ENCODE peak calls at places on chromosomes 1 and 21, in nine cellular contexts. E is GM23248, C is stomach, O is adrenal gland, P is esophagus muscularis mucosa, J is heart right ventricle, W is uterus, G is lower lobe of right lung, N is A549. X is an unnamed sample.

GRCh38 chr1:30317921-30318320 is 405.5 kb downstream of the MATN1 start:
- DNase-seq in N (no peak), E (no peak), W (no peak), G (no peak), P (no peak), J (no peak), O (peak; percentile 4), C (peak; percentile 8), X (no peak)

GRCh38 chr1:206001476-206001888 is 1.7 kb downstream of the RAB7B start:
- DNase-seq in J (no peak), W (peak; percentile 41), G (no peak), P (no peak), O (no peak), E (peak; percentile 100), C (no peak), N (peak; percentile 53), X (peak; percentile 61)

GRCh38 chr1:213055767-213056166 is 4.7 kb downstream of the RPS6KC1 start:
- DNase-seq in G (no peak), O (no peak), W (no peak), N (no peak), E (no peak), C (no peak), J (no peak), P (no peak), X (no peak)

GRCh38 chr1:90012305-90012704 is 17.4 kb downstream of the ZNF326 start:
- DNase-seq in O (no peak), W (no peak), G (no peak), E (no peak), J (no peak), P (no peak), C (no peak), N (no peak), X (no peak)

GRCh38 chr1:55212349-55213028 is 2.7 kb downstream of the USP24 start:
- DNase-seq in N (no peak), C (no peak), O (no peak), J (no peak), P (no peak), E (no peak), G (no peak), W (no peak), X (no peak)

GRCh38 chr1:156489166-156489934 is 11.2 kb downstream of the MEF2D start:
- DNase-seq in C (no peak), P (no peak), W (no peak), J (peak; percentile 71), G (no peak), O (no peak), N (no peak), E (peak; percentile 51), X (peak; percentile 54)

GRCh38 chr1:246146811-246147210 is 360.3 kb downstream of the SMYD3 start:
- DNase-seq in E (no peak), J (no peak), C (no peak), N (no peak), W (no peak), O (no peak), G (no peak), P (no peak), X (no peak)

GRCh38 chr1:167442854-167443565 is 75.3 kb downstream of the CD247 start:
- DNase-seq in P (no peak), O (no peak), N (no peak), W (peak; percentile 8), C (no peak), J (no peak), E (no peak), G (no peak), X (no peak)

GRCh38 chr1:53025034-53025777 is 36.8 kb upstream of the PODN start:
- DNase-seq in P (no peak), C (no peak), W (peak; percentile 76), G (no peak), O (peak; percentile 61), J (peak; percentile 21), E (peak; percentile 88), N (peak; percentile 19), X (peak; percentile 67)

GRCh38 chr1:43582162-43582566 is 51.5 kb downstream of the PTPRF start:
- DNase-seq in P (no peak), N (peak; percentile 73), O (no peak), C (peak; percentile 68), J (no peak), E (peak; percentile 97), G (no peak), W (peak; percentile 59), X (no peak)

GRCh38 chr1:82227286-82227685 is 426.6 kb downstream of the ADGRL2 start:
- DNase-seq in P (no peak), O (no peak), G (no peak), N (no peak), E (no peak), W (no peak), C (no peak), J (no peak), X (no peak)

GRCh38 chr1:221772107-221772506 is 30.2 kb upstream of the DUSP10 start:
- DNase-seq in N (no peak), P (no peak), W (no peak), O (no peak), J (no peak), G (no peak), E (no peak), C (no peak), X (no peak)

GRCh38 chr1:40784141-40784770 is 669 bp downstream of the KCNQ4 start:
- DNase-seq in N (no peak), C (peak; percentile 32), O (no peak), W (no peak), G (no peak), P (no peak), E (peak; percentile 18), J (no peak), X (peak; percentile 70)

GRCh38 chr21:30408782-30409494 is 13.1 kb downstream of the KRTAP13-1 start:
- DNase-seq in P (no peak), C (peak; percentile 66), W (no peak), O (no peak), J (peak; percentile 17), N (peak; percentile 72), E (peak; percentile 49), G (peak; percentile 69), X (peak; percentile 55)

GRCh38 chr1:109395602-109396512 is 1.9 kb downstream of the SORT1 start:
- DNase-seq in E (peak; percentile 37), J (no peak), O (no peak), N (peak; percentile 4), G (no peak), P (no peak), C (no peak), W (no peak), X (no peak)

GRCh38 chr1:7313081-7313546 is 458.0 kb upstream of the VAMP3 start:
- DNase-seq in N (no peak), E (peak; percentile 14), O (peak; percentile 34), J (no peak), G (no peak), W (no peak), P (peak; percentile 39), C (no peak), X (no peak)

DNA sequence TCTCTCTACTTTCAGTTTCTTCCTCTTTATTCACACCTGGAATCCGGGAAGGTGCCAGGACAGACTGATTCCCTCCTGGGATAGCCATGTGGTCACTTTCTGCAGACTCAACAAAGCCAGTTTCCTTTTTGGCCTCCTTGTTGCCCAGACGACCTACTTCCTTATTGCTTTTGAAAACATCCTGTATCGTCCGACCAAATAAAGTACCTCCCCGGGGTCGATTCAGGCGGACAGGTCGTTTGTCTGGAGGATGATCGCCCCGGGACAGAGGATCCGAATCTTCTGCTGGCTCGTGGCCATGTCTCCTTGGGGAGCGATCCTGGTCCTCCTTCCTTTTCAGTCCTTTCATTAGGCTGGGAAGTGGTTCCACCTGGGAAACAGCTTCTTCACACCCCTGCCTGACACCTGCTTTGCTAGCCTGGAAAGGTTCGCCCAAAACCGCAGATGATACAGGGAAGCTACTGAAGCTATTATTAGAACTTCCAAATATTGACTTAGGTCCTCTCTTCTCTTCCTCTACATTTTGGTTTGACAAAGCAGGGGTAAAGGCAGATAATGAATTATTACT is 1.2 kb downstream of the MCM3AP start:
- DNase-seq in O (no peak), N (no peak), W (no peak), E (no peak), C (no peak), G (no peak), P (no peak), J (no peak), X (no peak)
- H3K4me3 ChIP-seq in O (no peak overlapping the region), N (peak overlapping the region; percentile 22), W (no peak overlapping the region), E (peak overlapping the region; percentile 90), C (no peak overlapping the region), G (peak overlapping the region; percentile 4), P (no peak overlapping the region), J (no peak overlapping the region), X (no peak overlapping the region)

DNA sequence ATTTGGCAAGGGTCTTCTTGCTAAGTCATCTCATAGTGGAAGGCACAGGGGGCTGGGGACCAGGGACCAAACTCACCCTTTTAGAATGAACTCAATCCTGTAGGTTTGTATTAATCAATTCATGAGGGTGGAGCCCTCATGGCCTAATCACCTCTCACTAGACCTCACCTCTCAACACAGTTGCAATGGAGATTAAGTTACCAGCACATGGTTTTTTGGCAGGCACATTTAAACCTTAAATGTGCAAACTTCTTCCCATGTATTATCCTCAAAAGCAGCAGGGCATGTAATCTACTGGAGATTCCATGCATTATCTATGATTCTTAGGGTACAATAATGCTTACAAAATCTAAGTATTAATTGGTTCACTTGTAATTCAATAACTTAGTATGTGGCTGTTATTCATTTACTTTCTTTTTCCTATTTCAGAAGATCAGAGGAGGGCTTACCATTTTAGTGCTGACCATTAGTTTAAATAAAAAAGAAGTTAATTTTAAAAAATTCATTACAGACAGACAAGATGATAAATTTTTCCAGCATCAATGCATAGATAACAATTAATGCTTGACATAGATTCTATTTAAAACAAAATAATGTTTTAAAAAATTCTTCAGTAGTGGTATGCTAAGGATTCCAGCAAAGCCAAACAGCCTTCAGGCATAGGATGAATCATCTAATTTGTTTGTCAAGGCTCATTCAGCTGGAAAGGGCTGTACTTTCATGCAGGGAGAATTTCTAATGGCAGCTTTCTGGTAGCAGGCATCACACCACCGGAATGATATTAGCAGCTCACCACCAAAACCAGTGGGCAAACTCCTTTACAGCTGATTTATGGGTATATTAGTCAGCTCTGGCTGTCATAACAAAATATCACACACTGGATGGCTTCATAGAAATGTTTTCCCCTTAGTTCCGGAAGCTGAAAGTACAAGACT is 124.6 kb upstream of the ZNF648 start:
- DNase-seq in W (no peak), N (peak; percentile 54), C (no peak), E (peak; percentile 92), G (no peak), P (no peak), J (no peak), O (no peak), X (no peak)
- H3K27ac ChIP-seq in W (no peak overlapping the region), N (peak overlapping the region; percentile 21), C (no peak overlapping the region), E (no peak overlapping the region), G (no peak overlapping the region), P (no peak overlapping the region), J (no peak overlapping the region), O (no peak overlapping the region), X (no peak overlapping the region)

DNA sequence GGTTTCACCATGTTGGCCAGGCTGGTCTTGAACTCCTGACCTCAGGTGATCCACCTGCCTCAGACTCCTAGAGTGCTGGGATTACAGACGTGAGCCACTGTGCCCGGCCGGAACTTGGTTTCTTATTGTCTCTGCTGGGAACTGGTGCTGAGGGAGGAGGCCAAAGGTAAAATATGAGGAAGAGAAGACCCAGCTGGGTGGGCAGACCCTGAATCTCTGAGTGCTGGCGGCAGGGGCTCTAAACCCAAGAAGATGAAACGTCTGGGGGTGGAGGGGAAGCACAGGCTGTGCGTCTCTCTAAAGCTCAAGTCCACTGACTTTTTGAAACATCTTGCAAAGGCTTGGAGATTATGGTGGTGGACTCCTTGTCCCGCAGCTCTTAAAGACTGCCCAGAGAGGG is 82.0 kb upstream of the TLR5 start:
- DNase-seq in G (no peak), E (no peak), W (no peak), C (no peak), J (no peak), N (no peak), P (no peak), O (no peak), X (no peak)
- H3K4me1 ChIP-seq in G (no peaks in the 10 kb centered on the region), E (peaks cover 8% of the 10 kb centered on the region), W (no peaks in the 10 kb centered on the region), C (no peaks in the 10 kb centered on the region), J (no peaks in the 10 kb centered on the region), N (no peaks in the 10 kb centered on the region), P (no peaks in the 10 kb centered on the region), O (no peaks in the 10 kb centered on the region), X (no peaks in the 10 kb centered on the region)

GRCh38 chr1:228735871-228736586 is 750 bp downstream of the RHOU start:
- DNase-seq in P (peak; percentile 91), C (peak; percentile 68), O (peak; percentile 54), J (peak; percentile 56), W (peak; percentile 59), E (peak; percentile 71), N (peak; percentile 26), G (peak; percentile 74), X (peak; percentile 82)
- H3K4me3 ChIP-seq in P (peak overlapping the region; percentile 89), C (peak overlapping the region; percentile 94), O (peak overlapping the region; percentile 54), J (peak overlapping the region; percentile 62), W (peak overlapping the region; percentile 99), E (peak overlapping the region; percentile 75), N (peak overlapping the region; percentile 88), G (peak overlapping the region; percentile 82), X (peak overlapping the region; percentile 79)